ENCODE peak calls at places on chromosomes 6 and 20, in eight cellular contexts. One of them, this sample, is unnamed.

GRCh38 chr6:48087448-48087847 is 23.5 kb downstream of the PTCHD4 start:
- DNase-seq in Peyer's patch: no peak
- DNase-seq in mammary epithelial cell: no peak
- DNase-seq in psoas muscle: no peak
- DNase-seq in adrenal gland: no peak
- DNase-seq in heart right ventricle: no peak
- DNase-seq in SK-N-SH: no peak
- DNase-seq in endothelial cell of umbilical vein: peak; percentile 56
- DNase-seq in this sample: peak; percentile 71

GRCh38 chr20:57717797-57718196 is 8.0 kb upstream of the PMEPA1 start:
- DNase-seq in Peyer's patch: no peak
- DNase-seq in mammary epithelial cell: peak; percentile 55
- DNase-seq in psoas muscle: no peak
- DNase-seq in adrenal gland: no peak
- DNase-seq in heart right ventricle: no peak
- DNase-seq in SK-N-SH: no peak
- DNase-seq in endothelial cell of umbilical vein: no peak
- DNase-seq in this sample: no peak

GRCh38 chr20:51697119-51697826 is 70.9 kb downstream of the ATP9A start:
- DNase-seq in Peyer's patch: no peak
- DNase-seq in mammary epithelial cell: no peak
- DNase-seq in psoas muscle: no peak
- DNase-seq in adrenal gland: no peak
- DNase-seq in heart right ventricle: no peak
- DNase-seq in SK-N-SH: no peak
- DNase-seq in endothelial cell of umbilical vein: peak; percentile 59
- DNase-seq in this sample: peak; percentile 27

GRCh38 chr6:15507746-15508145 is 155.1 kb downstream of the DTNBP1 start:
- DNase-seq in Peyer's patch: no peak
- DNase-seq in mammary epithelial cell: no peak
- DNase-seq in psoas muscle: no peak
- DNase-seq in adrenal gland: peak; percentile 43
- DNase-seq in heart right ventricle: no peak
- DNase-seq in SK-N-SH: no peak
- DNase-seq in endothelial cell of umbilical vein: no peak
- DNase-seq in this sample: no peak

GRCh38 chr6:71852951-71853350 is 33.4 kb upstream of the RIMS1 start:
- DNase-seq in Peyer's patch: no peak
- DNase-seq in mammary epithelial cell: no peak
- DNase-seq in psoas muscle: no peak
- DNase-seq in adrenal gland: no peak
- DNase-seq in heart right ventricle: no peak
- DNase-seq in SK-N-SH: no peak
- DNase-seq in endothelial cell of umbilical vein: no peak
- DNase-seq in this sample: no peak

GRCh38 chr6:167851349-167851952 is 24.7 kb downstream of the AFDN start:
- DNase-seq in Peyer's patch: no peak
- DNase-seq in mammary epithelial cell: no peak
- DNase-seq in psoas muscle: no peak
- DNase-seq in adrenal gland: no peak
- DNase-seq in heart right ventricle: no peak
- DNase-seq in SK-N-SH: no peak
- DNase-seq in endothelial cell of umbilical vein: no peak
- DNase-seq in this sample: no peak

GRCh38 chr6:1762203-1762602 is 152.5 kb downstream of the FOXC1 start:
- DNase-seq in Peyer's patch: no peak
- DNase-seq in mammary epithelial cell: peak; percentile 98
- DNase-seq in psoas muscle: no peak
- DNase-seq in adrenal gland: no peak
- DNase-seq in heart right ventricle: no peak
- DNase-seq in SK-N-SH: no peak
- DNase-seq in endothelial cell of umbilical vein: no peak
- DNase-seq in this sample: no peak

GRCh38 chr20:35006531-35006971 is 50.9 kb downstream of the MYH7B start:
- DNase-seq in Peyer's patch: no peak
- DNase-seq in mammary epithelial cell: no peak
- DNase-seq in psoas muscle: peak; percentile 0
- DNase-seq in adrenal gland: no peak
- DNase-seq in heart right ventricle: no peak
- DNase-seq in SK-N-SH: peak; percentile 15
- DNase-seq in endothelial cell of umbilical vein: no peak
- DNase-seq in this sample: peak; percentile 88

GRCh38 chr6:25165181-25165580 is 114.0 kb upstream of the CARMIL1 start:
- DNase-seq in Peyer's patch: no peak
- DNase-seq in mammary epithelial cell: no peak
- DNase-seq in psoas muscle: no peak
- DNase-seq in adrenal gland: no peak
- DNase-seq in heart right ventricle: no peak
- DNase-seq in SK-N-SH: no peak
- DNase-seq in endothelial cell of umbilical vein: no peak
- DNase-seq in this sample: no peak

GRCh38 chr20:10649817-10650200 is 24.0 kb downstream of the JAG1 start:
- DNase-seq in Peyer's patch: no peak
- DNase-seq in mammary epithelial cell: no peak
- DNase-seq in psoas muscle: no peak
- DNase-seq in adrenal gland: no peak
- DNase-seq in heart right ventricle: no peak
- DNase-seq in SK-N-SH: no peak
- DNase-seq in endothelial cell of umbilical vein: no peak
- DNase-seq in this sample: no peak

GRCh38 chr6:2632368-2632767 is 118.4 kb downstream of the MYLK4 start:
- DNase-seq in Peyer's patch: no peak
- DNase-seq in mammary epithelial cell: peak; percentile 28
- DNase-seq in psoas muscle: no peak
- DNase-seq in adrenal gland: peak; percentile 42
- DNase-seq in heart right ventricle: peak; percentile 25
- DNase-seq in SK-N-SH: no peak
- DNase-seq in endothelial cell of umbilical vein: no peak
- DNase-seq in this sample: no peak

GRCh38 chr6:105346052-105346451 is 56.8 kb downstream of the PREP start:
- DNase-seq in Peyer's patch: no peak
- DNase-seq in mammary epithelial cell: peak; percentile 89
- DNase-seq in psoas muscle: no peak
- DNase-seq in adrenal gland: no peak
- DNase-seq in heart right ventricle: no peak
- DNase-seq in SK-N-SH: no peak
- DNase-seq in endothelial cell of umbilical vein: no peak
- DNase-seq in this sample: peak; percentile 70

GRCh38 chr6:54706844-54707243 is 139.7 kb upstream of the FAM83B start:
- DNase-seq in Peyer's patch: no peak
- DNase-seq in mammary epithelial cell: no peak
- DNase-seq in psoas muscle: no peak
- DNase-seq in adrenal gland: no peak
- DNase-seq in heart right ventricle: no peak
- DNase-seq in SK-N-SH: no peak
- DNase-seq in endothelial cell of umbilical vein: no peak
- DNase-seq in this sample: no peak

GRCh38 chr6:154229796-154230195 is 126.8 kb downstream of the IPCEF1 start:
- DNase-seq in Peyer's patch: no peak
- DNase-seq in mammary epithelial cell: no peak
- DNase-seq in psoas muscle: no peak
- DNase-seq in adrenal gland: no peak
- DNase-seq in heart right ventricle: no peak
- DNase-seq in SK-N-SH: no peak
- DNase-seq in endothelial cell of umbilical vein: no peak
- DNase-seq in this sample: no peak

GRCh38 chr6:170268216-170269129 is 22.4 kb downstream of the DLL1 start:
- DNase-seq in Peyer's patch: no peak
- DNase-seq in mammary epithelial cell: no peak
- DNase-seq in psoas muscle: peak; percentile 4
- DNase-seq in adrenal gland: no peak
- DNase-seq in heart right ventricle: no peak
- DNase-seq in SK-N-SH: no peak
- DNase-seq in endothelial cell of umbilical vein: no peak
- DNase-seq in this sample: no peak

GRCh38 chr6:170257376-170257775 is 33.5 kb downstream of the DLL1 start:
- DNase-seq in Peyer's patch: no peak
- DNase-seq in mammary epithelial cell: peak; percentile 12
- DNase-seq in psoas muscle: no peak
- DNase-seq in adrenal gland: no peak
- DNase-seq in heart right ventricle: no peak
- DNase-seq in SK-N-SH: no peak
- DNase-seq in endothelial cell of umbilical vein: no peak
- DNase-seq in this sample: no peak

GRCh38 chr20:40160151-40160550 is 528.9 kb downstream of the MAFB start:
- DNase-seq in Peyer's patch: no peak
- DNase-seq in mammary epithelial cell: peak; percentile 41
- DNase-seq in psoas muscle: peak; percentile 15
- DNase-seq in adrenal gland: peak; percentile 34
- DNase-seq in heart right ventricle: peak; percentile 13
- DNase-seq in SK-N-SH: peak; percentile 38
- DNase-seq in endothelial cell of umbilical vein: peak; percentile 75
- DNase-seq in this sample: peak; percentile 72

GRCh38 chr6:89970072-89970471 is 75.8 kb downstream of the GJA10 start:
- DNase-seq in Peyer's patch: no peak
- DNase-seq in mammary epithelial cell: no peak
- DNase-seq in psoas muscle: no peak
- DNase-seq in adrenal gland: no peak
- DNase-seq in heart right ventricle: no peak
- DNase-seq in SK-N-SH: no peak
- DNase-seq in endothelial cell of umbilical vein: no peak
- DNase-seq in this sample: no peak
- H3K36me3 ChIP-seq in Peyer's patch: no peaks in the 10 kb centered on the region
- H3K36me3 ChIP-seq in mammary epithelial cell: no peaks in the 10 kb centered on the region
- H3K36me3 ChIP-seq in psoas muscle: no peaks in the 10 kb centered on the region
- H3K36me3 ChIP-seq in adrenal gland: no peaks in the 10 kb centered on the region
- H3K36me3 ChIP-seq in heart right ventricle: no peaks in the 10 kb centered on the region
- H3K36me3 ChIP-seq in SK-N-SH: no peaks in the 10 kb centered on the region
- H3K36me3 ChIP-seq in endothelial cell of umbilical vein: no peaks in the 10 kb centered on the region
- H3K36me3 ChIP-seq in this sample: no peaks in the 10 kb centered on the region

GRCh38 chr6:124772733-124773319 is 189.4 kb upstream of the RNF217 start:
- DNase-seq in Peyer's patch: no peak
- DNase-seq in mammary epithelial cell: no peak
- DNase-seq in psoas muscle: no peak
- DNase-seq in adrenal gland: no peak
- DNase-seq in heart right ventricle: no peak
- DNase-seq in SK-N-SH: no peak
- DNase-seq in endothelial cell of umbilical vein: no peak
- DNase-seq in this sample: peak; percentile 15
- H3K27ac ChIP-seq in Peyer's patch: no peak overlapping the region
- H3K27ac ChIP-seq in mammary epithelial cell: no peak overlapping the region
- H3K27ac ChIP-seq in psoas muscle: no peak overlapping the region
- H3K27ac ChIP-seq in adrenal gland: no peak overlapping the region
- H3K27ac ChIP-seq in heart right ventricle: no peak overlapping the region
- H3K27ac ChIP-seq in SK-N-SH: no peak overlapping the region
- H3K27ac ChIP-seq in endothelial cell of umbilical vein: no peak overlapping the region
- H3K27ac ChIP-seq in this sample: no peak overlapping the region

GRCh38 chr6:33967966-33968724 is 164.3 kb upstream of the MLN start:
- DNase-seq in Peyer's patch: no peak
- DNase-seq in mammary epithelial cell: no peak
- DNase-seq in psoas muscle: no peak
- DNase-seq in adrenal gland: no peak
- DNase-seq in heart right ventricle: no peak
- DNase-seq in SK-N-SH: peak; percentile 64
- DNase-seq in endothelial cell of umbilical vein: no peak
- DNase-seq in this sample: peak; percentile 11
- TF ChIP-seq CTCF in Peyer's patch: peak; percentile 14
- TF ChIP-seq CTCF in mammary epithelial cell: no peak
- TF ChIP-seq CTCF in psoas muscle: no peak
- TF ChIP-seq CTCF in adrenal gland: no peak
- TF ChIP-seq CTCF in heart right ventricle: no peak
- TF ChIP-seq CTCF in SK-N-SH: peak; percentile 27
- TF ChIP-seq CTCF in endothelial cell of umbilical vein: no peak
- TF ChIP-seq CTCF in this sample: peak; percentile 36

GRCh38 chr20:32191873-32192272 is 15.7 kb downstream of the PLAGL2 start:
- DNase-seq in Peyer's patch: no peak
- DNase-seq in mammary epithelial cell: no peak
- DNase-seq in psoas muscle: no peak
- DNase-seq in adrenal gland: peak; percentile 3
- DNase-seq in heart right ventricle: no peak
- DNase-seq in SK-N-SH: no peak
- DNase-seq in endothelial cell of umbilical vein: no peak
- DNase-seq in this sample: no peak

GRCh38 chr20:32191422-32191821 is 16.1 kb downstream of the PLAGL2 start:
- DNase-seq in Peyer's patch: no peak
- DNase-seq in mammary epithelial cell: no peak
- DNase-seq in psoas muscle: no peak
- DNase-seq in adrenal gland: peak; percentile 12
- DNase-seq in heart right ventricle: no peak
- DNase-seq in SK-N-SH: no peak
- DNase-seq in endothelial cell of umbilical vein: no peak
- DNase-seq in this sample: no peak

GRCh38 chr20:32199006-32199405 is 8.5 kb downstream of the PLAGL2 start:
- DNase-seq in Peyer's patch: no peak
- DNase-seq in mammary epithelial cell: no peak
- DNase-seq in psoas muscle: no peak
- DNase-seq in adrenal gland: no peak
- DNase-seq in heart right ventricle: no peak
- DNase-seq in SK-N-SH: no peak
- DNase-seq in endothelial cell of umbilical vein: no peak
- DNase-seq in this sample: no peak

GRCh38 chr20:32192698-32193097 is 14.8 kb downstream of the PLAGL2 start:
- DNase-seq in Peyer's patch: no peak
- DNase-seq in mammary epithelial cell: no peak
- DNase-seq in psoas muscle: no peak
- DNase-seq in adrenal gland: peak; percentile 19
- DNase-seq in heart right ventricle: no peak
- DNase-seq in SK-N-SH: no peak
- DNase-seq in endothelial cell of umbilical vein: peak; percentile 60
- DNase-seq in this sample: no peak

GRCh38 chr20:32195581-32195980 is 12.0 kb downstream of the PLAGL2 start:
- DNase-seq in Peyer's patch: no peak
- DNase-seq in mammary epithelial cell: no peak
- DNase-seq in psoas muscle: no peak
- DNase-seq in adrenal gland: no peak
- DNase-seq in heart right ventricle: no peak
- DNase-seq in SK-N-SH: no peak
- DNase-seq in endothelial cell of umbilical vein: no peak
- DNase-seq in this sample: no peak
- H3K36me3 ChIP-seq in Peyer's patch: no peaks in the 10 kb centered on the region
- H3K36me3 ChIP-seq in mammary epithelial cell: peaks cover 27% of the 10 kb centered on the region
- H3K36me3 ChIP-seq in psoas muscle: peaks cover 68% of the 10 kb centered on the region
- H3K36me3 ChIP-seq in adrenal gland: no peaks in the 10 kb centered on the region
- H3K36me3 ChIP-seq in heart right ventricle: no peaks in the 10 kb centered on the region
- H3K36me3 ChIP-seq in SK-N-SH: peaks cover 33% of the 10 kb centered on the region
- H3K36me3 ChIP-seq in endothelial cell of umbilical vein: peaks cover 30% of the 10 kb centered on the region
- H3K36me3 ChIP-seq in this sample: peaks cover 39% of the 10 kb centered on the region

GRCh38 chr6:148757944-148758343 is 11.1 kb downstream of the UST start:
- DNase-seq in Peyer's patch: no peak
- DNase-seq in mammary epithelial cell: no peak
- DNase-seq in psoas muscle: no peak
- DNase-seq in adrenal gland: no peak
- DNase-seq in heart right ventricle: no peak
- DNase-seq in SK-N-SH: no peak
- DNase-seq in endothelial cell of umbilical vein: no peak
- DNase-seq in this sample: no peak

GRCh38 chr6:148761532-148761951 is 14.7 kb downstream of the UST start:
- DNase-seq in Peyer's patch: peak; percentile 74
- DNase-seq in mammary epithelial cell: no peak
- DNase-seq in psoas muscle: peak; percentile 19
- DNase-seq in adrenal gland: no peak
- DNase-seq in heart right ventricle: no peak
- DNase-seq in SK-N-SH: no peak
- DNase-seq in endothelial cell of umbilical vein: no peak
- DNase-seq in this sample: no peak

GRCh38 chr6:148760568-148761531 is 14.0 kb downstream of the UST start:
- DNase-seq in Peyer's patch: peak; percentile 86
- DNase-seq in mammary epithelial cell: peak; percentile 53
- DNase-seq in psoas muscle: peak; percentile 76
- DNase-seq in adrenal gland: peak; percentile 64
- DNase-seq in heart right ventricle: peak; percentile 62
- DNase-seq in SK-N-SH: no peak
- DNase-seq in endothelial cell of umbilical vein: no peak
- DNase-seq in this sample: peak; percentile 30

GRCh38 chr6:148758492-148758891 is 11.7 kb downstream of the UST start:
- DNase-seq in Peyer's patch: peak; percentile 84
- DNase-seq in mammary epithelial cell: no peak
- DNase-seq in psoas muscle: no peak
- DNase-seq in adrenal gland: peak; percentile 51
- DNase-seq in heart right ventricle: no peak
- DNase-seq in SK-N-SH: no peak
- DNase-seq in endothelial cell of umbilical vein: no peak
- DNase-seq in this sample: peak; percentile 23

GRCh38 chr6:148760143-148760505 is 13.3 kb downstream of the UST start:
- DNase-seq in Peyer's patch: no peak
- DNase-seq in mammary epithelial cell: no peak
- DNase-seq in psoas muscle: no peak
- DNase-seq in adrenal gland: no peak
- DNase-seq in heart right ventricle: no peak
- DNase-seq in SK-N-SH: no peak
- DNase-seq in endothelial cell of umbilical vein: no peak
- DNase-seq in this sample: no peak
- H3K27ac ChIP-seq in Peyer's patch: peak overlapping the region; percentile 43
- H3K27ac ChIP-seq in mammary epithelial cell: peak overlapping the region; percentile 16
- H3K27ac ChIP-seq in psoas muscle: no peak overlapping the region
- H3K27ac ChIP-seq in adrenal gland: peak overlapping the region; percentile 60
- H3K27ac ChIP-seq in heart right ventricle: no peak overlapping the region
- H3K27ac ChIP-seq in SK-N-SH: no peak overlapping the region
- H3K27ac ChIP-seq in endothelial cell of umbilical vein: no peak overlapping the region
- H3K27ac ChIP-seq in this sample: no peak overlapping the region

This sample was measured in cardiac muscle cell.